ENCODE peak calls at places on chromosome 2, in nine cellular contexts. N, H, E, A, T, Y, G, I and M are unnamed samples. For H3K4me1, the result is how much of the 10 kb centered on the place peaks cover.

GRCh38 chr2:15851076-15851693 is 89.2 kb upstream of the MYCN start:
- DNase-seq in N (no peak), H (no peak), E (no peak), A (no peak), T (no peak), Y (no peak), G (no peak), I (no peak), M (no peak)

GRCh38 chr2:106792671-106793070 is 93.3 kb downstream of the ST6GAL2 start:
- DNase-seq in N (no peak), H (no peak), E (no peak), A (no peak), T (no peak), Y (no peak), G (no peak), I (peak), M (no peak)

GRCh38 chr2:235765181-235765820 is 271.5 kb downstream of the AGAP1 start:
- DNase-seq in N (peak), H (no peak), E (no peak), A (no peak), T (peak), Y (peak), G (no peak), I (peak), M (no peak)

GRCh38 chr2:16763493-16763899 is 97.9 kb upstream of the CYRIA start:
- DNase-seq in N (no peak), H (no peak), E (no peak), A (no peak), T (no peak), Y (no peak), G (no peak), I (no peak), M (no peak)

GRCh38 chr2:231614559-231615057 is 21.9 kb downstream of the TEX44 start:
- DNase-seq in N (no peak), H (peak), E (no peak), A (no peak), T (no peak), Y (no peak), G (no peak), I (no peak), M (no peak)

GRCh38 chr2:102100371-102101096 is 42.0 kb upstream of the IL1R1 start:
- DNase-seq in N (no peak), H (no peak), E (no peak), A (no peak), T (no peak), Y (peak), G (no peak), I (peak), M (peak)

GRCh38 chr2:48415765-48416515 is 114.0 kb upstream of the STON1 start:
- DNase-seq in N (no peak), H (no peak), E (no peak), A (no peak), T (no peak), Y (no peak), G (no peak), I (no peak), M (no peak)

GRCh38 chr2:161992526-161992925 is 81.5 kb downstream of the DPP4 start:
- DNase-seq in N (no peak), H (peak), E (no peak), A (peak), T (no peak), Y (no peak), G (peak), I (no peak), M (no peak)

GRCh38 chr2:21453728-21454127 is 330.0 kb downstream of the TDRD15 start:
- DNase-seq in N (no peak), H (no peak), E (no peak), A (no peak), T (no peak), Y (peak), G (no peak), I (no peak), M (no peak)

GRCh38 chr2:176507736-176508135 is 238.5 kb downstream of the MTX2 start:
- DNase-seq in N (no peak), H (no peak), E (no peak), A (no peak), T (no peak), Y (no peak), G (no peak), I (no peak), M (no peak)

GRCh38 chr2:228689049-228689448 is 507.6 kb upstream of the SPHKAP start:
- DNase-seq in N (no peak), H (no peak), E (no peak), A (no peak), T (no peak), Y (peak), G (no peak), I (peak), M (no peak)

GRCh38 chr2:12009323-12009905 is 263.0 kb downstream of the LPIN1 start:
- DNase-seq in N (no peak), H (no peak), E (no peak), A (no peak), T (no peak), Y (no peak), G (no peak), I (no peak), M (no peak)

GRCh38 chr2:158718196-158718585 is 76.9 kb upstream of the DAPL1 start:
- DNase-seq in N (no peak), H (no peak), E (no peak), A (no peak), T (no peak), Y (no peak), G (no peak), I (no peak), M (no peak)

GRCh38 chr2:103669579-103669978 is 907.7 kb downstream of the TMEM182 start:
- DNase-seq in N (no peak), H (no peak), E (no peak), A (no peak), T (no peak), Y (no peak), G (no peak), I (no peak), M (no peak)

GRCh38 chr2:209661286-209661685 is 110.3 kb upstream of the UNC80 start:
- DNase-seq in N (no peak), H (no peak), E (no peak), A (no peak), T (no peak), Y (no peak), G (no peak), I (no peak), M (no peak)

GRCh38 chr2:74250189-74250631 is 51.8 kb downstream of the MTHFD2 start:
- DNase-seq in N (no peak), H (peak), E (peak), A (peak), T (peak), Y (peak), G (peak), I (peak), M (no peak)

GRCh38 chr2:233490831-233491230 is 75.8 kb downstream of the USP40 start:
- DNase-seq in N (no peak), H (no peak), E (no peak), A (no peak), T (no peak), Y (no peak), G (no peak), I (no peak), M (peak)

GRCh38 chr2:65545818-65546217 is 113.4 kb upstream of the SPRED2 start:
- DNase-seq in N (no peak), H (no peak), E (peak), A (no peak), T (no peak), Y (no peak), G (no peak), I (no peak), M (peak)

GRCh38 chr2:45237850-45238542 is 228.7 kb upstream of the SIX2 start:
- DNase-seq in N (no peak), H (no peak), E (peak), A (no peak), T (peak), Y (peak), G (no peak), I (peak), M (peak)

GRCh38 chr2:240146591-240147278 is 6.3 kb upstream of the OTOS start:
- DNase-seq in N (no peak), H (no peak), E (no peak), A (no peak), T (no peak), Y (no peak), G (no peak), I (no peak), M (no peak)

GRCh38 chr2:99680946-99681345 is 191.1 kb upstream of the REV1 start:
- DNase-seq in N (no peak), H (no peak), E (no peak), A (no peak), T (no peak), Y (peak), G (no peak), I (peak), M (no peak)

GRCh38 chr2:129711816-129712420 is 267.5 kb upstream of the RAB6C start:
- DNase-seq in N (no peak), H (no peak), E (no peak), A (no peak), T (no peak), Y (no peak), G (no peak), I (no peak), M (no peak)

GRCh38 chr2:71454221-71455010 is 1.1 kb downstream of the DYSF start:
- DNase-seq in N (peak), H (no peak), E (no peak), A (no peak), T (peak), Y (no peak), G (no peak), I (peak), M (no peak)

GRCh38 chr2:63432373-63432772 is 155.9 kb downstream of the WDPCP start:
- DNase-seq in N (no peak), H (no peak), E (peak), A (no peak), T (no peak), Y (peak), G (no peak), I (peak), M (peak)

GRCh38 chr2:225004531-225004930 is 37.7 kb downstream of the DOCK10 start:
- DNase-seq in N (no peak), H (no peak), E (no peak), A (no peak), T (no peak), Y (peak), G (no peak), I (peak), M (peak)

GRCh38 chr2:102789349-102790085 is 27.7 kb downstream of the TMEM182 start:
- DNase-seq in N (no peak), H (no peak), E (no peak), A (no peak), T (no peak), Y (no peak), G (no peak), I (no peak), M (no peak)

GRCh38 chr2:163604941-163605555 is 130.8 kb downstream of the FIGN start:
- DNase-seq in N (no peak), H (no peak), E (no peak), A (no peak), T (no peak), Y (peak), G (no peak), I (peak), M (peak)
- H3K4me1 ChIP-seq in N (under half), H (under half), E (under half), A (under half), T (under half), Y (under half), G (under half), I (under half), M (under half)

GRCh38 chr2:220198911-220199310 is 571.5 kb downstream of the SLC4A3 start:
- DNase-seq in N (no peak), H (no peak), E (no peak), A (no peak), T (no peak), Y (peak), G (no peak), I (peak), M (peak)
- H3K27ac ChIP-seq in N (no peak), H (no peak), E (no peak), A (no peak), T (no peak), Y (no peak), G (no peak), I (peak), M (peak)

DNA sequence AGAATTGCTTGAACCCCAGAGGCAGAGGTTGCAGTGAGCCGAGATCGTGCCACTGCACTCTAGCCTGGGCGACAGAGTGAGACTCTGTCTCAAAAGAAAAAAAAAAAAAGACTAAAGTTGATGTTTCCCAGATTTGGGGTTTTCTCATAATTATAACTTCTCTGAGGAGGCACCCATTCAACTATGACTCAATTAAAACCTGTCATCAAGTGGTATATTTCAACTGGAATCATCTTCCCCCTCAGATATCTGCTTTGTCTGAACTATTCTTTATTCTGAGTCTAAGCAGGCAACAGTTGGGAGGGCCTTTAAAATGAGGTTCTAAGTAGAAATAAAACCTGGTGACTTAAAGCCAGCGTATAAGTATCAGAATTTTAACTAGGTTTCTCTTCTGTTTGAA is 88.5 kb downstream of the PTRHD1 start:
- DNase-seq in N (no peak), H (no peak), E (no peak), A (no peak), T (no peak), Y (no peak), G (no peak), I (no peak), M (no peak)
- H3K4me1 ChIP-seq in N (under half), H (under half), E (under half), A (under half), T (under half), Y (under half), G (under half), I (under half), M (under half)

GRCh38 chr2:62292190-62292589 is 96.3 kb downstream of the B3GNT2 start:
- DNase-seq in N (no peak), H (no peak), E (no peak), A (no peak), T (no peak), Y (no peak), G (no peak), I (no peak), M (no peak)
- H3K27ac ChIP-seq in N (peak), H (no peak), E (no peak), A (no peak), T (peak), Y (no peak), G (no peak), I (no peak), M (no peak)

DNA sequence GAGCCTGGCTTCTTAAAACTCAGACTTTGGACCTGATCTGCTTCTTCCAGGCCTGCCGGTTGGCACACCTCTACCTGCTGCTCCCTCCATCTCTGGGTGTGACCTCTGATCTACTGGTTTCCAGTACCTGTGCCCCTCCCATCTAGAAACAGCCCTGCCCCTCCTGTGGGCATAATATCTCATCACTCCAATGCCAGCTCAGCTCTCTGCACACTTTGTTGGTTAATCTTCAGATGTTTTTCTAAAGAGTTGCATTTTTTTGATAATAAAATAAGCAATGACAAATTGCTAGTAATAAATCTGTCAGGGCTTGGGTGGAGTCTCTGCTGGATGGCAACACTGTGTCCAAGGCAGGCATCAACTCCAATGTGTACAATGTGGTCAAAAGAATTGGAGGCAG is 89.6 kb upstream of the PPP1CB start:
- DNase-seq in N (no peak), H (no peak), E (no peak), A (no peak), T (peak), Y (no peak), G (no peak), I (peak), M (no peak)
- H3K4me1 ChIP-seq in N (under half), H (under half), E (under half), A (under half), T (half or more), Y (under half), G (under half), I (half or more), M (under half)

GRCh38 chr2:46939596-46940359 is 24.2 kb upstream of the MCFD2 start:
- DNase-seq in N (no peak), H (no peak), E (no peak), A (no peak), T (no peak), Y (no peak), G (no peak), I (no peak), M (no peak)
- H3K27ac ChIP-seq in N (peak), H (no peak), E (no peak), A (peak), T (peak), Y (peak), G (no peak), I (peak), M (no peak)

GRCh38 chr2:42129947-42130346 is 39.2 kb upstream of the EML4 start:
- DNase-seq in N (no peak), H (no peak), E (no peak), A (no peak), T (no peak), Y (no peak), G (no peak), I (no peak), M (no peak)

GRCh38 chr2:42127425-42128424 is 41.4 kb upstream of the EML4 start:
- DNase-seq in N (no peak), H (peak), E (no peak), A (peak), T (no peak), Y (no peak), G (no peak), I (no peak), M (peak)

GRCh38 chr2:42128731-42129486 is 40.2 kb upstream of the EML4 start:
- DNase-seq in N (no peak), H (no peak), E (peak), A (no peak), T (no peak), Y (peak), G (no peak), I (no peak), M (peak)

GRCh38 chr2:42132066-42132965 is 36.8 kb upstream of the EML4 start:
- DNase-seq in N (no peak), H (no peak), E (no peak), A (no peak), T (no peak), Y (peak), G (no peak), I (peak), M (no peak)

DNA sequence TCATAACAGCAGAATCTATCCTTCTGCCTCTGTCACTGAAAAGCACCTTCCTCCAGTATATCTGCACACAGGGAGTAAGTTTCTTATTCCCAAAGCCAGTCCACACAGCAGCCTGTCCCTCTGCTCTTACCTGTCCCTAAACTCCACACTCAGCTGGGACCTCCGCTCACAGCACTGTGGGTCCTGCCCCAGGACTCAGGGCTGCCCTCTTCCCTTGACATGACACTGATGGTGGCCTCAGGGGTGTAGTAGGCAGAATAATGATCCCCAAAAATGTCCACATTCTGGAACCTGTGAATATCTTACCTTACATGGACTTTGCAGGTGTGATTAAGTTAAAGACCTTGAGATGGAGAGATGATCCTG is 39.7 kb upstream of the EML4 start:
- DNase-seq in N (no peak), H (no peak), E (no peak), A (no peak), T (no peak), Y (no peak), G (no peak), I (no peak), M (no peak)
- H3K4me1 ChIP-seq in N (under half), H (half or more), E (under half), A (half or more), T (under half), Y (under half), G (half or more), I (under half), M (under half)

GRCh38 chr2:60127191-60127590 is 426.3 kb downstream of the BCL11A start:
- DNase-seq in N (no peak), H (no peak), E (no peak), A (no peak), T (no peak), Y (no peak), G (no peak), I (no peak), M (no peak)
- H3K27ac ChIP-seq in N (no peak), H (no peak), E (no peak), A (no peak), T (no peak), Y (no peak), G (no peak), I (no peak), M (no peak)